ENCODE peak calls at places on chromosomes 2 and 18, in eight cellular contexts. Y, Z, F, H, U, D, N and I are unnamed samples.

GRCh38 chr2:203758841-203759691 is 52.6 kb downstream of the CD28 start:
- DNase-seq in Y (no peak), F (no peak), D (no peak), Z (no peak), U (no peak), H (no peak), N (no peak), I (no peak)

GRCh38 chr2:6073260-6074141 is 381.3 kb downstream of the SOX11 start:
- DNase-seq in N (peak), H (no peak), Z (peak), F (no peak), Y (no peak), U (peak), D (no peak), I (peak)

GRCh38 chr2:150572194-150572766 is 84.8 kb upstream of the RND3 start:
- DNase-seq in D (no peak), U (no peak), F (no peak), H (no peak), Y (no peak), N (no peak), Z (no peak), I (no peak)

GRCh38 chr18:33596178-33596854 is 18.3 kb downstream of the ASXL3 start:
- DNase-seq in N (no peak), Z (no peak), U (no peak), F (no peak), D (peak), H (no peak), Y (no peak), I (no peak)

GRCh38 chr18:31835528-31836138 is 75.0 kb upstream of the SLC25A52 start:
- DNase-seq in D (no peak), U (no peak), F (no peak), N (no peak), Y (no peak), H (no peak), Z (no peak), I (no peak)

GRCh38 chr2:9693646-9694045 is 62.8 kb upstream of the YWHAQ start:
- DNase-seq in F (no peak), D (no peak), Y (no peak), N (no peak), U (no peak), Z (no peak), H (no peak), I (no peak)

GRCh38 chr18:6414118-6414722 is 491 bp downstream of the L3MBTL4 start:
- DNase-seq in N (no peak), Y (peak), Z (peak), U (peak), F (peak), D (peak), H (no peak), I (peak)

GRCh38 chr2:74566423-74567085 is 12.0 kb downstream of the DOK1 start:
- DNase-seq in F (no peak), U (no peak), H (peak), Z (no peak), Y (no peak), N (no peak), D (no peak), I (no peak)

GRCh38 chr2:122423934-122424333 is 668.5 kb downstream of the TSN start:
- DNase-seq in F (no peak), Z (no peak), D (no peak), H (no peak), U (no peak), Y (no peak), N (no peak), I (no peak)

GRCh38 chr2:85694052-85695025 is at the start of gene GNLY:
- DNase-seq in U (no peak), Y (peak), H (no peak), Z (no peak), F (no peak), N (no peak), D (no peak), I (no peak)

GRCh38 chr2:166351319-166351718 is 24.4 kb downstream of the SCN9A start:
- DNase-seq in D (no peak), N (no peak), Z (no peak), H (no peak), U (no peak), Y (no peak), F (no peak), I (no peak)

GRCh38 chr2:187390891-187391290 is 57.2 kb downstream of the CALCRL start:
- DNase-seq in U (no peak), N (no peak), F (no peak), D (peak), Y (no peak), Z (no peak), H (peak), I (no peak)

GRCh38 chr2:137893145-137893544 is 71.1 kb upstream of the HNMT start:
- DNase-seq in U (no peak), H (no peak), D (no peak), Y (no peak), N (no peak), Z (no peak), F (no peak), I (no peak)

GRCh38 chr2:18690342-18690741 is 101.0 kb upstream of the NT5C1B start:
- DNase-seq in Z (no peak), F (no peak), H (no peak), U (peak), N (no peak), Y (no peak), D (no peak), I (no peak)

GRCh38 chr2:129903586-129904425 is 75.7 kb upstream of the RAB6C start:
- DNase-seq in H (no peak), Z (peak), Y (no peak), N (no peak), U (peak), F (no peak), D (no peak), I (no peak)

GRCh38 chr2:58063641-58064040 is 17.0 kb downstream of the VRK2 start:
- DNase-seq in H (no peak), N (no peak), Z (no peak), D (no peak), Y (no peak), F (no peak), U (no peak), I (no peak)